ENCODE peak calls at places on chromosomes 13 and 19, in four cellular contexts. F is GM23338, J is uterus, R is adrenal gland. P is an unnamed sample.

GRCh38 chr19:2035590-2035991 is 15.5 kb downstream of the MKNK2 start:
- DNase-seq in F (peak), J (no peak), R (no peak), P (no peak)

GRCh38 chr13:76330756-76331155 is 555.4 kb downstream of the KCTD12 start:
- DNase-seq in F (no peak), J (no peak), R (no peak), P (no peak)

GRCh38 chr19:34461375-34462100 is 20.0 kb upstream of the WTIP start:
- DNase-seq in F (no peak), J (no peak), R (no peak), P (no peak)

GRCh38 chr13:48828962-48829405 is 146.7 kb upstream of the FNDC3A start:
- DNase-seq in F (peak), J (no peak), R (no peak), P (no peak)

GRCh38 chr13:96816261-96816660 is 178.0 kb downstream of the OXGR1 start:
- DNase-seq in F (no peak), J (peak), R (no peak), P (no peak)

GRCh38 chr13:110641055-110642015 is 26.0 kb downstream of the NAXD start:
- DNase-seq in F (no peak), J (no peak), R (peak), P (no peak)

GRCh38 chr19:19021115-19021514 is 12.2 kb downstream of the SUGP2 start:
- DNase-seq in F (no peak), J (no peak), R (no peak), P (no peak)

GRCh38 chr13:40366119-40366518 is 300.3 kb downstream of the FOXO1 start:
- DNase-seq in F (no peak), J (no peak), R (no peak), P (no peak)

GRCh38 chr19:42563352-42564210 is 31.1 kb downstream of the CEACAM8 start:
- DNase-seq in F (peak), J (no peak), R (peak), P (peak)

GRCh38 chr13:43611631-43612416 is 174.9 kb downstream of the ENOX1 start:
- DNase-seq in F (no peak), J (no peak), R (no peak), P (no peak)

GRCh38 chr13:40639226-40639681 is 27.2 kb downstream of the FOXO1 start:
- DNase-seq in F (no peak), J (no peak), R (peak), P (no peak)

GRCh38 chr13:60351326-60351725 is 45.7 kb upstream of the TDRD3 start:
- DNase-seq in F (no peak), J (no peak), R (no peak), P (no peak)

GRCh38 chr13:30466841-30467252 is 1.1 kb upstream of the HMGB1 start:
- DNase-seq in F (no peak), J (no peak), R (no peak), P (no peak)

GRCh38 chr19:9075064-9075964 is 11.5 kb upstream of the OR1M1 start:
- DNase-seq in F (peak), J (peak), R (peak), P (peak)

GRCh38 chr13:25738342-25738771 is 313.5 kb downstream of the SHISA2 start:
- DNase-seq in F (no peak), J (no peak), R (no peak), P (peak)

GRCh38 chr19:10471909-10472308 is 31.2 kb downstream of the KEAP1 start:
- DNase-seq in F (peak), J (no peak), R (no peak), P (no peak)

GRCh38 chr19:10523135-10523636 is 5.9 kb upstream of the S1PR5 start:
- DNase-seq in F (no peak), J (no peak), R (no peak), P (no peak)

GRCh38 chr13:96003304-96003703 is 49.9 kb downstream of the UGGT2 start:
- DNase-seq in F (peak), J (no peak), R (no peak), P (no peak)

GRCh38 chr13:50376895-50377575 is 361.8 kb downstream of the KCNRG start:
- DNase-seq in F (peak), J (no peak), R (no peak), P (no peak)

GRCh38 chr19:58381460-58382220 is 810 bp upstream of the ZNF837 start:
- DNase-seq in F (no peak), J (no peak), R (peak), P (no peak)

GRCh38 chr19:40054632-40055031 is 1.4 kb downstream of the ZNF780B start:
- DNase-seq in F (no peak), J (no peak), R (no peak), P (no peak)

GRCh38 chr13:40389081-40389641 is 277.3 kb downstream of the FOXO1 start:
- DNase-seq in F (no peak), J (no peak), R (no peak), P (peak)

GRCh38 chr13:23969672-23970071 is 72.4 kb upstream of the C1QTNF9B start:
- DNase-seq in F (no peak), J (no peak), R (no peak), P (no peak)

GRCh38 chr19:13066933-13067831 is 35.5 kb downstream of the LYL1 start:
- DNase-seq in F (no peak), J (no peak), R (no peak), P (peak)
- H3K27ac ChIP-seq in F (no peak), J (peak), R (no peak), P (no peak)

GRCh38 chr19:14089662-14090508 is 666 bp downstream of the SAMD1 start:
- DNase-seq in F (peak), J (no peak), R (no peak), P (no peak)
- H3K27ac ChIP-seq in F (no peak), J (peak), R (peak), P (peak)

GRCh38 chr13:114136576-114136975 is 4.2 kb upstream of the RASA3 start:
- DNase-seq in F (no peak), J (no peak), R (no peak), P (no peak)

GRCh38 chr13:114132419-114133121 is at the start of gene RASA3:
- DNase-seq in F (peak), J (peak), R (peak), P (peak)

GRCh38 chr13:114135731-114136171 is 3.3 kb upstream of the RASA3 start:
- DNase-seq in F (no peak), J (no peak), R (no peak), P (no peak)

GRCh38 chr13:114134111-114134943 is 1.9 kb upstream of the RASA3 start:
- DNase-seq in F (peak), J (no peak), R (no peak), P (no peak)

GRCh38 chr13:114134944-114135610 is 2.7 kb upstream of the RASA3 start:
- DNase-seq in F (no peak), J (no peak), R (no peak), P (no peak)
- H3K27ac ChIP-seq in F (peak), J (no peak), R (no peak), P (no peak)

DNA sequence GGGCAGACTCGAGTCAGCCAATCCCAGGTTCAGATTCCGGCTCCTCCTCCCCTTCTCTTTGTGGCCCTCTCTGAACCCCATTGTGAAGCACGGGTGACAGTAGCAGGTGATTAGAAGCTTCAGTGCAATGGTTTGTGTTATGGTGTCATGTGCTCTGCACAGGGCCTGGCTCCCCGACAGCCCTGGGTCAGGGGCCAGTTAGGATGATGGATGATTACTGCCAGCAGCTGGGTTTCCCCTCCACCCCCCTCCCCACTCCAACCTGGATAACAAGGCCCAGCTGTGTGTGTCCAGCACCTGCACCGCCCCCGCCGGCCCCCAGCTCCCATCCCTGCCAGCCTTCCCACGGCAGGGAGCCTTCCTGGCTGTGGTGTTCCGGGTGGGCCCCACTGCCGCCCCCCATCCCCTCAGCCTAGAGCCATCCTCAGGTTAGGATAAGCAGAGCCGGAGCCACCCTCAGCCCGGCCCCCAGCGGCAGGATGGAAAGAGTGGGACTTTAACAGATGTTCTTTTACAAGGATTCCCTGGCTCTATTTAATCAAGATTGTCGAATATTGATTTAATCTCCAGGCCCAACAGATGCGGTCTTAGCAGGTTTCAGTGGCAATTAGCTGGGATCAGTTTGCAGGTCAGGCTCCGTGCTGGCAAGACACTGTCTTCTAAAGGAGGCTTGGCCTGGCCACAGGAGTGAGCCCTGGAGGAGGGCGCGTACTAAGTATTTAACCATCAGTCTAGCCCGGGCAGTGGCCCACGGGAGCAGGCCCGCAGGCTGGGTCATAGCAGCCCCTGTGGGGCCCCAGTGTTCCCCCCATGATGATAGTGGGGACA is 156.2 kb downstream of the SIPA1L3 start:
- DNase-seq in F (no peak), J (no peak), R (no peak), P (no peak)
- H3K27ac ChIP-seq in F (peak), J (no peak), R (no peak), P (peak)

P was measured in colonic mucosa.